ENCODE peak calls at places on chromosomes 1 and 21, in five cellular contexts. H, F, C, J and G are unnamed samples.

GRCh38 chr1:160401487-160401805 is 1.1 kb downstream of the VANGL2 start:
- DNase-seq in H (no peak), F (no peak), C (no peak), J (no peak), G (no peak)

GRCh38 chr1:150093805-150094204 is 26.2 kb downstream of the VPS45 start:
- DNase-seq in H (no peak), F (no peak), C (no peak), J (no peak), G (no peak)

GRCh38 chr1:84759756-84760155 is 69.5 kb upstream of the SSX2IP start:
- DNase-seq in H (peak; percentile 47), F (peak; percentile 35), C (no peak), J (no peak), G (no peak)

GRCh38 chr1:24929091-24929875 is 793 bp downstream of the RUNX3 start:
- DNase-seq in H (no peak), F (peak; percentile 32), C (peak; percentile 64), J (no peak), G (peak; percentile 44)

GRCh38 chr1:211928222-211928856 is 97.8 kb upstream of the LPGAT1 start:
- DNase-seq in H (no peak), F (no peak), C (no peak), J (peak; percentile 40), G (no peak)

GRCh38 chr21:46634966-46635323 is 529 bp upstream of the PRMT2 start:
- DNase-seq in H (no peak), F (peak; percentile 92), C (peak; percentile 86), J (peak; percentile 40), G (no peak)

GRCh38 chr1:88221396-88221795 is 462.7 kb upstream of the PKN2 start:
- DNase-seq in H (no peak), F (no peak), C (no peak), J (no peak), G (no peak)

GRCh38 chr21:31446206-31446900 is 102.3 kb upstream of the TIAM1 start:
- DNase-seq in H (no peak), F (no peak), C (no peak), J (no peak), G (peak; percentile 30)

GRCh38 chr1:201023517-201023902 is at the start of gene KIF21B:
- DNase-seq in H (peak; percentile 76), F (peak; percentile 100), C (peak; percentile 96), J (peak; percentile 88), G (peak; percentile 85)

GRCh38 chr1:26788836-26789611 is 1.3 kb downstream of the PIGV start:
- DNase-seq in H (peak; percentile 86), F (peak; percentile 79), C (peak; percentile 92), J (peak; percentile 86), G (peak; percentile 86)

GRCh38 chr1:197782719-197783328 is 7.5 kb upstream of the DENND1B start:
- DNase-seq in H (no peak), F (no peak), C (no peak), J (no peak), G (no peak)

GRCh38 chr1:212920895-212921294 is 29.4 kb upstream of the VASH2 start:
- DNase-seq in H (no peak), F (peak; percentile 39), C (no peak), J (no peak), G (no peak)

GRCh38 chr1:41045740-41046139 is 24.2 kb upstream of the SLFNL1 start:
- DNase-seq in H (peak; percentile 38), F (no peak), C (no peak), J (peak; percentile 82), G (no peak)

GRCh38 chr1:213993929-213994328 is 6.2 kb downstream of the PROX1 start:
- DNase-seq in H (no peak), F (no peak), C (no peak), J (no peak), G (no peak)

GRCh38 chr1:93448292-93448982 is 519 bp downstream of the FNBP1L start:
- DNase-seq in H (peak; percentile 56), F (peak; percentile 69), C (peak; percentile 90), J (peak; percentile 56), G (no peak)

GRCh38 chr1:160830321-160831153 is 32.1 kb downstream of the CD244 start:
- DNase-seq in H (no peak), F (peak; percentile 85), C (peak; percentile 88), J (peak; percentile 89), G (peak; percentile 84)

GRCh38 chr1:235712812-235713211 is 63.2 kb upstream of the GNG4 start:
- DNase-seq in H (no peak), F (no peak), C (no peak), J (no peak), G (no peak)

GRCh38 chr1:223374064-223374610 is 10.2 kb upstream of the SUSD4 start:
- DNase-seq in H (no peak), F (no peak), C (no peak), J (no peak), G (no peak)

GRCh38 chr21:45592208-45592619 is 50.0 kb upstream of the SLC19A1 start:
- DNase-seq in H (no peak), F (no peak), C (no peak), J (no peak), G (peak; percentile 55)

GRCh38 chr1:30900931-30901560 is 7.5 kb downstream of the SDC3 start:
- DNase-seq in H (no peak), F (no peak), C (no peak), J (no peak), G (no peak)

GRCh38 chr1:2480986-2481364 is 4.9 kb downstream of the PLCH2 start:
- DNase-seq in H (no peak), F (no peak), C (no peak), J (peak; percentile 60), G (no peak)

GRCh38 chr1:204104331-204105222 is 31.7 kb downstream of the SOX13 start:
- DNase-seq in H (no peak), F (no peak), C (no peak), J (peak; percentile 44), G (no peak)

GRCh38 chr1:230191839-230192238 is 124.8 kb downstream of the GALNT2 start:
- DNase-seq in H (no peak), F (no peak), C (no peak), J (peak; percentile 8), G (no peak)

GRCh38 chr1:62077821-62078220 is 116.8 kb upstream of the L1TD1 start:
- DNase-seq in H (no peak), F (no peak), C (no peak), J (no peak), G (no peak)

GRCh38 chr1:54124472-54124871 is 28.3 kb downstream of the CDCP2 start:
- DNase-seq in H (no peak), F (no peak), C (no peak), J (peak; percentile 53), G (no peak)

GRCh38 chr1:30809514-30810263 is 52.1 kb upstream of the LAPTM5 start:
- DNase-seq in H (no peak), F (no peak), C (peak; percentile 31), J (no peak), G (no peak)

GRCh38 chr21:18832950-18833349 is 429.4 kb upstream of the TMPRSS15 start:
- DNase-seq in H (no peak), F (no peak), C (no peak), J (no peak), G (no peak)

GRCh38 chr1:85200870-85201339 is at the start of gene SYDE2:
- DNase-seq in H (peak; percentile 81), F (peak; percentile 83), C (peak; percentile 89), J (peak; percentile 82), G (peak; percentile 66)

GRCh38 chr1:84689514-84690396 is 506 bp downstream of the SSX2IP start:
- DNase-seq in H (peak; percentile 58), F (peak; percentile 76), C (peak; percentile 89), J (peak; percentile 58), G (no peak)

GRCh38 chr1:224696891-224697765 is 81.0 kb downstream of the CNIH3 start:
- DNase-seq in H (no peak), F (no peak), C (no peak), J (no peak), G (no peak)

GRCh38 chr1:161954050-161954449 is 69.6 kb downstream of the OLFML2B start:
- DNase-seq in H (no peak), F (no peak), C (no peak), J (no peak), G (no peak)

GRCh38 chr1:161954466-161954865 is 69.2 kb downstream of the OLFML2B start:
- DNase-seq in H (no peak), F (no peak), C (no peak), J (no peak), G (no peak)

GRCh38 chr1:161958425-161958824 is 65.2 kb downstream of the OLFML2B start:
- DNase-seq in H (no peak), F (no peak), C (no peak), J (no peak), G (no peak)

GRCh38 chr1:161953256-161953920 is 70.3 kb downstream of the OLFML2B start:
- DNase-seq in H (no peak), F (no peak), C (no peak), J (no peak), G (no peak)

GRCh38 chr1:161956097-161956496 is 67.6 kb downstream of the OLFML2B start:
- DNase-seq in H (peak; percentile 45), F (no peak), C (no peak), J (no peak), G (no peak)
- TF ChIP-seq CTCF in H (no peak), F (no peak), C (no peak), J (no peak), G (no peak)

DNA sequence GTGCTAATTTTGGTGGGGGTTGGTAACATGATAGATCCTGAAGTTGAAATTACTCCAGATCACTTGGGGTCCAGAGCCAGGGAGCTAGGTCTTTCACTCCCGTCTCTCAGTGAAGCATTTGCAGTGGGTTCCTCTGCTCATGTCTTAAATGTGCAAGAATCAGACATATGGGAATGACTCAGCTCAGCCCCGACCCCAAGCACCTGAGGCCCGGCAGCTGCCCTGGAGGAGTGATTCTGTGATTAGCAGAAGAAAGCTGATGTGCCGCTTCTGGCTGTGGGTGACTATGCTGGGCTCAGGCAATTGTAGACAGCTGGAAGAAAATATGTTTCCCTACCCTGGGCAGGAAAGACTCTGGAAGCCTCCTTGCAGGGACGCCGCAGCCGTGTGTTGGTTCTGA is 601.7 kb downstream of the NPHP4 start:
- DNase-seq in H (no peak), F (peak; percentile 16), C (no peak), J (no peak), G (no peak)
- H3K27me3 ChIP-seq in H (no peaks in the 10 kb centered on the region), F (no peaks in the 10 kb centered on the region), C (no peaks in the 10 kb centered on the region), J (no peaks in the 10 kb centered on the region), G (no peaks in the 10 kb centered on the region)

DNA sequence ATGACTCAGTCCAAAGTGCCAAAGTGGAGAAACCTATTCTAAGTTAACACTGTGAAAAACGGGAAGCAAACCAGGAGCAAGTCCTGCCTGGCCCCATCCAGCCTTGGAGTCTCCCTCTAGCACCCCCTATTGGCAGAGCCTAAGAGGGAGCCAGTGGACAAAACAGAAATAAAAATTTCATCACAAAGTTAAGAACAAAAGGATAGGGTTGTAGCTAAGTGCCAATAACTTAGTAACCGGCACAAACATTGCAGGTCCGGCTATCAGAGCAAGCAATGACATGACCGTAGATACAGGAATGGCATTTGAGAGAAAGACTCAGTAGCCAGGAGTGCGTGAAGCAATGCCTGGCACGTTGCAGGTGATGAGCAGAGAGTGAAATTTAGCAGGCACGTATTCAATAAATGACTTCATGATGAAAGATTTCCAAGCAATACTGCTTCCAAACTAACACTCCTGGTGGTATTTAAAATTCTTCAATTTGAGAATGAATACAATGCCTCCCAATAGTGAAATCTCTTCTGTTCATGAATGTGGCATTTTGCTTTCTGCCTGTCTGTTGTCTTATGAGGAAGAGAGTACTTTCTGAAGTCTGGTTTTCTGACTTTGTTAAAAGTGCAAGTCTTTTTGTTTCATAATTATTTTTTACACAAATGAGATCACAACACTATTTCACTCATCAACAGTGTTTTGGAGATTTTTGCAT is 391.0 kb downstream of the OMA1 start:
- DNase-seq in H (no peak), F (peak; percentile 47), C (peak; percentile 81), J (no peak), G (no peak)
- TF ChIP-seq CTCF in H (no peak), F (peak; percentile 73), C (peak; percentile 86), J (no peak), G (no peak)

GRCh38 chr1:44581205-44581604 is 93.1 kb downstream of the TMEM53 start:
- DNase-seq in H (no peak), F (no peak), C (no peak), J (no peak), G (no peak)
- H3K27me3 ChIP-seq in H (no peaks in the 10 kb centered on the region), F (no peaks in the 10 kb centered on the region), C (peaks cover 100% of the 10 kb centered on the region), J (no peaks in the 10 kb centered on the region), G (no peaks in the 10 kb centered on the region)